ENCODE peak calls at places on chromosomes 3 and 15, in five cellular contexts. Y, D, O, U and S are unnamed samples.

GRCh38 chr3:132563409-132564074 is 33.5 kb upstream of the ACKR4 start:
- DNase-seq in Y (no peak), D (no peak), O (no peak), U (no peak), S (no peak)

GRCh38 chr3:6254490-6254889 is 606.4 kb upstream of the GRM7 start:
- DNase-seq in Y (no peak), D (no peak), O (no peak), U (no peak), S (no peak)

GRCh38 chr15:80755884-80756283 is 23.3 kb upstream of the CEMIP start:
- DNase-seq in Y (no peak), D (no peak), O (no peak), U (no peak), S (no peak)

GRCh38 chr3:69203631-69204314 is 81.4 kb upstream of the LMOD3 start:
- DNase-seq in Y (no peak), D (no peak), O (no peak), U (no peak), S (no peak)

GRCh38 chr3:178131801-178132200 is 404.4 kb upstream of the KCNMB2 start:
- DNase-seq in Y (peak; percentile 52), D (peak; percentile 78), O (no peak), U (no peak), S (no peak)

GRCh38 chr3:46552538-46552937 is 13.6 kb downstream of the LRRC2 start:
- DNase-seq in Y (no peak), D (no peak), O (no peak), U (no peak), S (no peak)

GRCh38 chr3:68206524-68207117 is 552.2 kb upstream of the SUCLG2 start:
- DNase-seq in Y (no peak), D (no peak), O (no peak), U (no peak), S (no peak)

GRCh38 chr3:124467980-124468902 is 262.0 kb upstream of the UMPS start:
- DNase-seq in Y (peak; percentile 40), D (peak; percentile 28), O (peak; percentile 33), U (no peak), S (no peak)

GRCh38 chr15:69760263-69760855 is 307.7 kb downstream of the RPLP1 start:
- DNase-seq in Y (peak; percentile 60), D (peak; percentile 87), O (no peak), U (no peak), S (no peak)

GRCh38 chr3:25178627-25179026 is 249.4 kb upstream of the RARB start:
- DNase-seq in Y (no peak), D (no peak), O (no peak), U (no peak), S (no peak)

GRCh38 chr15:58425185-58425584 is 6.6 kb upstream of the LIPC start:
- DNase-seq in Y (no peak), D (no peak), O (no peak), U (no peak), S (no peak)

GRCh38 chr3:96331341-96331740 is 483.1 kb upstream of the EPHA6 start:
- DNase-seq in Y (no peak), D (no peak), O (no peak), U (no peak), S (no peak)

GRCh38 chr3:194749631-194750271 is 64.1 kb downstream of the FAM43A start:
- DNase-seq in Y (no peak), D (no peak), O (no peak), U (no peak), S (no peak)

DNA sequence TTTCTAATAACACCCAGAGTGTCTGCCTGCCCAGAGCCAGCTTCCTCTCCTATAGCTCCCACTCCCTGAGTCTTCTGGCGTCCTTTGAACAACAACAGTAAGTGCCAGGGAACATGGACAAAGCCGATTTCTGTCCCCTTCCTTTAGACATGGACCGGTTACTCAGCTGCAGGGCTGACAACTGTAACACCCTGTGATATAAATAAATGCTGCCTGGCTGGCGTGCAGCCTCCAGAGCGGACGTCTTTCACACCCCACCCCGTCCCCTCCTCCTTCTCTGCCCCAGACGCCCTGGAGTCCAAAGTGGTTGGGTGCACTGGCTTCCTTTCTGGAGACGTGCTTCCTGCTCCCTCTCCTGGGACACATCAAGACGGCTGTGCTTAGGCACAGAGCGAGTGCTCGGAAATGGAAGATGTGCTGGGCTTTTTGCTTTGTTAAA is 281.9 kb upstream of the LRRFIP2 start:
- DNase-seq in Y (no peak), D (peak; percentile 11), O (no peak), U (peak; percentile 93), S (no peak)
- H3K4me3 ChIP-seq in Y (no peak overlapping the region), D (no peak overlapping the region), O (no peak overlapping the region), U (peak overlapping the region; percentile 6), S (no peak overlapping the region)

GRCh38 chr15:51971353-51972133 is at the start of gene LEO1:
- DNase-seq in Y (peak; percentile 98), D (peak; percentile 98), O (peak; percentile 86), U (peak; percentile 96), S (peak; percentile 97)
- TF ChIP-seq CTCF in Y (peak; percentile 38), D (peak; percentile 36), O (no peak), U (peak; percentile 36), S (peak; percentile 39)

GRCh38 chr3:129249284-129250065 is at the start of gene COPG1:
- DNase-seq in Y (peak; percentile 87), D (peak; percentile 86), O (peak; percentile 74), U (peak; percentile 92), S (peak; percentile 68)
- H3K4me3 ChIP-seq in Y (peak within 1 kb of the TSS; percentile 67), D (peak within 1 kb of the TSS; percentile 97), O (peak within 1 kb of the TSS; percentile 92), U (peak within 1 kb of the TSS; percentile 87), S (peak within 1 kb of the TSS; percentile 99)

DNA sequence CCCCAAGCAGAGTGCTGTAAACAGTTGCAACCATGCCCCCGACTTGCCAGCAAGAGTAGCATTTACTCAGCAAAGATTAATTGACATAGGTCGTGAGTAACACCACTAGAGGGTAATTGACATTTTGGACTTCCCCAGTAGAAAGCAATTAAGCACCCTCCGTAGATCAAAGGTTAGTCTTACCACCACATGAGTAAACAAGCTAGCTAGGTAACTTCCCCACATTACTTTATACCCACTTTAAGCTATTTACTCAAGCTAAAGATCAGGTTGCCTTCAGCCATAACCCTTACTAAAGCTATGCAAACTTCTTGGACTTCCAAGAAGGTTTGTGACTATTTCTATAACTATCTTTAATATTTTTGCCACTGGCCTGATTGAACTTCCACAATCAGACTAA is 1072.7 kb downstream of the OTOL1 start:
- DNase-seq in Y (no peak), D (no peak), O (no peak), U (no peak), S (no peak)
- TF ChIP-seq CTCF in Y (no peak), D (no peak), O (no peak), U (no peak), S (no peak)

GRCh38 chr3:27653803-27654558 is 68.1 kb downstream of the EOMES start:
- DNase-seq in Y (no peak), D (no peak), O (no peak), U (no peak), S (no peak)
- H3K4me3 ChIP-seq in Y (no peak overlapping the region), D (no peak overlapping the region), O (no peak overlapping the region), U (no peak overlapping the region), S (no peak overlapping the region)

GRCh38 chr15:63157891-63158431 is 684 bp upstream of the RPS27L start:
- DNase-seq in Y (peak; percentile 85), D (peak; percentile 83), O (no peak), U (peak; percentile 78), S (no peak)
- TF ChIP-seq CTCF in Y (peak; percentile 26), D (peak; percentile 35), O (no peak), U (no peak), S (no peak)

GRCh38 chr3:126982125-126982521 is 792 bp upstream of the PLXNA1 start:
- DNase-seq in Y (peak; percentile 27), D (peak; percentile 73), O (no peak), U (no peak), S (peak; percentile 44)
- H3K4me3 ChIP-seq in Y (peak overlapping the region; percentile 55), D (peak overlapping the region; percentile 46), O (peak overlapping the region; percentile 52), U (peak overlapping the region; percentile 57), S (peak overlapping the region; percentile 58)